ENCODE peak calls at places on chromosomes 7 and 10, in six cellular contexts. X, O, W, C, D and V are unnamed samples.
A peak's percentile ranks its signal among the peaks of the same experiment; 100 is the strongest.

GRCh38 chr7:138738551-138739335 is 37.6 kb upstream of the SVOPL start:
- DNase-seq in X (peak; percentile 92), O (peak; percentile 87), W (peak; percentile 64), C (peak; percentile 85), D (peak; percentile 87), V (peak; percentile 79)

GRCh38 chr10:15335500-15335899 is 35.6 kb downstream of the FAM171A1 start:
- DNase-seq in X (no peak), O (no peak), W (no peak), C (no peak), D (no peak), V (no peak)

GRCh38 chr10:19816420-19817250 is at the start of gene PLXDC2:
- DNase-seq in X (peak; percentile 62), O (no peak), W (peak; percentile 40), C (peak; percentile 51), D (no peak), V (no peak)

GRCh38 chr7:80505900-80506500 is 5.9 kb downstream of the GNAT3 start:
- DNase-seq in X (no peak), O (no peak), W (no peak), C (no peak), D (no peak), V (no peak)

GRCh38 chr10:59465089-59465488 is 102.7 kb upstream of the FAM13C start:
- DNase-seq in X (no peak), O (no peak), W (peak; percentile 57), C (no peak), D (no peak), V (no peak)

GRCh38 chr7:2954433-2954853 is 89.2 kb downstream of the CARD11 start:
- DNase-seq in X (no peak), O (no peak), W (no peak), C (no peak), D (peak; percentile 70), V (peak; percentile 41)

GRCh38 chr10:84375011-84375410 is 46.6 kb downstream of the CCSER2 start:
- DNase-seq in X (no peak), O (peak; percentile 41), W (peak; percentile 39), C (no peak), D (peak; percentile 79), V (no peak)

GRCh38 chr10:91006001-91006751 is 85.3 kb upstream of the ANKRD1 start:
- DNase-seq in X (no peak), O (peak; percentile 58), W (peak; percentile 66), C (no peak), D (peak; percentile 80), V (peak; percentile 78)

GRCh38 chr7:90629306-90629918 is 33.3 kb downstream of the CDK14 start:
- DNase-seq in X (no peak), O (no peak), W (peak; percentile 30), C (no peak), D (peak; percentile 32), V (no peak)

GRCh38 chr7:29370531-29371314 is 176.1 kb downstream of the CHN2 start:
- DNase-seq in X (no peak), O (peak; percentile 72), W (peak; percentile 64), C (no peak), D (no peak), V (no peak)

GRCh38 chr10:74593470-74593869 is 232.9 kb upstream of the KAT6B start:
- DNase-seq in X (no peak), O (no peak), W (peak; percentile 38), C (no peak), D (no peak), V (no peak)

GRCh38 chr7:16840094-16840493 is 35.3 kb upstream of the AGR2 start:
- DNase-seq in X (no peak), O (no peak), W (no peak), C (no peak), D (no peak), V (no peak)

GRCh38 chr10:124282326-124282725 is 136.4 kb downstream of the OAT start:
- DNase-seq in X (peak; percentile 14), O (no peak), W (no peak), C (no peak), D (no peak), V (no peak)

GRCh38 chr10:50992972-50993766 is 81.1 kb upstream of the PRKG1 start:
- DNase-seq in X (peak; percentile 59), O (no peak), W (peak; percentile 52), C (peak; percentile 38), D (no peak), V (no peak)

GRCh38 chr7:152025077-152025936 is at the start of gene GALNT11:
- DNase-seq in X (peak; percentile 94), O (peak; percentile 91), W (peak; percentile 61), C (peak; percentile 83), D (peak; percentile 89), V (peak; percentile 78)

GRCh38 chr10:125023269-125023668 is 81.3 kb downstream of the ZRANB1 start:
- DNase-seq in X (peak; percentile 75), O (peak; percentile 54), W (no peak), C (no peak), D (no peak), V (no peak)

GRCh38 chr7:111789880-111790279 is 227.6 kb upstream of the IMMP2L start:
- DNase-seq in X (no peak), O (no peak), W (peak; percentile 4), C (no peak), D (no peak), V (no peak)

GRCh38 chr10:14648042-14648765 is 126.5 kb downstream of the FAM107B start:
- DNase-seq in X (no peak), O (peak; percentile 60), W (peak; percentile 77), C (peak; percentile 41), D (peak; percentile 85), V (peak; percentile 77)

GRCh38 chr7:77456711-77457110 is 40.6 kb upstream of the GSAP start:
- DNase-seq in X (no peak), O (no peak), W (no peak), C (no peak), D (no peak), V (no peak)

GRCh38 chr10:17088118-17088806 is 41.3 kb downstream of the CUBN start:
- DNase-seq in X (no peak), O (no peak), W (peak; percentile 72), C (no peak), D (no peak), V (no peak)

GRCh38 chr10:1685671-1686450 is 51.5 kb downstream of the ADARB2 start:
- DNase-seq in X (no peak), O (no peak), W (no peak), C (no peak), D (no peak), V (no peak)

GRCh38 chr7:57305192-57305748 is 144.7 kb upstream of the ZNF716 start:
- DNase-seq in X (no peak), O (no peak), W (no peak), C (no peak), D (no peak), V (no peak)

GRCh38 chr7:156095908-156096539 is 283.8 kb upstream of the SHH start:
- DNase-seq in X (no peak), O (no peak), W (no peak), C (no peak), D (no peak), V (peak; percentile 27)

GRCh38 chr10:49107111-49107889 is 8.0 kb downstream of the VSTM4 start:
- DNase-seq in X (no peak), O (no peak), W (no peak), C (no peak), D (no peak), V (no peak)

GRCh38 chr7:39811161-39811614 is 138.9 kb upstream of the CDK13 start:
- DNase-seq in X (no peak), O (no peak), W (peak; percentile 36), C (no peak), D (no peak), V (no peak)

GRCh38 chr7:33854178-33854577 is 51.2 kb upstream of the BMPER start:
- DNase-seq in X (no peak), O (no peak), W (peak; percentile 92), C (no peak), D (no peak), V (no peak)

DNA sequence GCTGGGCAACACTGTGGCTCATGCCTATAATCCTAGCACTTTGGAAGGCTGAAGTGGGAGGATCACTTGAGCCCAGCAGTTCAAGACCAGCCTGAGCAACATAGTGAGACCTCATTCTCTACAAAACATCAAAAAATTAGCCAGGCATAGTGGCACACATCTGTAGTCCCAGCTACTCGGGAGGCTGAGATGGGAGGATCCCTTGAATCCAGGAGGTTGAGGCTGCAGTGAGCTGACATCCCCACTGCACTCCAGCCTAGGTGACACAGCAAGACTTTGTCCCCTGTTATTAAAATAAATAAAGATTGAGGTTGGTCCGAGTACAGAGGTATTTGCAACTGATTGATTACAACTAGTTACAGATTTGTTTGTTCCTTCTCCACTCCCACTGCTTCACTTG is 44.1 kb downstream of the SKIDA1 start:
- DNase-seq in X (no peak), O (no peak), W (no peak), C (no peak), D (no peak), V (no peak)
- H3K4me1 ChIP-seq in X (no peaks in the 10 kb centered on the region), O (no peaks in the 10 kb centered on the region), W (no peaks in the 10 kb centered on the region), C (no peaks in the 10 kb centered on the region), D (no peaks in the 10 kb centered on the region), V (no peaks in the 10 kb centered on the region)

GRCh38 chr7:24907311-24907886 is 72.6 kb downstream of the OSBPL3 start:
- DNase-seq in X (no peak), O (no peak), W (peak; percentile 85), C (no peak), D (peak; percentile 79), V (no peak)
- H3K4me1 ChIP-seq in X (no peaks in the 10 kb centered on the region), O (peaks cover 28% of the 10 kb centered on the region), W (peaks cover 42% of the 10 kb centered on the region), C (peaks cover under 1% of the 10 kb centered on the region), D (peaks cover 70% of the 10 kb centered on the region), V (peaks cover 53% of the 10 kb centered on the region)

GRCh38 chr10:95605163-95605562 is 44.0 kb upstream of the SORBS1 start:
- DNase-seq in X (no peak), O (no peak), W (no peak), C (no peak), D (no peak), V (no peak)
- H3K4me1 ChIP-seq in X (no peaks in the 10 kb centered on the region), O (peaks cover 25% of the 10 kb centered on the region), W (no peaks in the 10 kb centered on the region), C (peaks cover 2% of the 10 kb centered on the region), D (no peaks in the 10 kb centered on the region), V (no peaks in the 10 kb centered on the region)

GRCh38 chr10:114044251-114045070 is 795 bp downstream of the ADRB1 start:
- DNase-seq in X (no peak), O (no peak), W (no peak), C (peak; percentile 49), D (no peak), V (no peak)

GRCh38 chr10:114042895-114043531 is 653 bp upstream of the ADRB1 start:
- DNase-seq in X (peak; percentile 72), O (peak; percentile 36), W (peak; percentile 32), C (peak; percentile 61), D (no peak), V (no peak)

GRCh38 chr10:114043532-114044250 is at the start of gene ADRB1:
- DNase-seq in X (peak; percentile 87), O (peak; percentile 87), W (peak; percentile 22), C (peak; percentile 92), D (peak; percentile 16), V (peak; percentile 10)

GRCh38 chr10:114045738-114046458 is 2.2 kb downstream of the ADRB1 start:
- DNase-seq in X (no peak), O (no peak), W (no peak), C (no peak), D (no peak), V (no peak)

DNA sequence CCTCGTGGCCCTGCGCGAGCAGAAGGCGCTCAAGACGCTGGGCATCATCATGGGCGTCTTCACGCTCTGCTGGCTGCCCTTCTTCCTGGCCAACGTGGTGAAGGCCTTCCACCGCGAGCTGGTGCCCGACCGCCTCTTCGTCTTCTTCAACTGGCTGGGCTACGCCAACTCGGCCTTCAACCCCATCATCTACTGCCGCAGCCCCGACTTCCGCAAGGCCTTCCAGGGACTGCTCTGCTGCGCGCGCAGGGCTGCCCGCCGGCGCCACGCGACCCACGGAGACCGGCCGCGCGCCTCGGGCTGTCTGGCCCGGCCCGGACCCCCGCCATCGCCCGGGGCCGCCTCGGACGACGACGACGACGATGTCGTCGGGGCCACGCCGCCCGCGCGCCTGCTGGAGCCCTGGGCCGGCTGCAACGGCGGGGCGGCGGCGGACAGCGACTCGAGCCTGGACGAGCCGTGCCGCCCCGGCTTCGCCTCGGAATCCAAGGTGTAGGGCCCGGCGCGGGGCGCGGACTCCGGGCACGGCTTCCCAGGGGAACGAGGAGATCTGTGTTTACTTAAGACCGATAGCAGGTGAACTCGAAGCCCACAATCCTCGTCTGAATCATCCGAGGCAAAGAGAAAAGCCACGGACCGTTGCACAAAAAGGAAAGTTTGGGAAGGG is 1.5 kb downstream of the ADRB1 start:
- DNase-seq in X (peak; percentile 85), O (peak; percentile 51), W (no peak), C (peak; percentile 52), D (peak; percentile 37), V (no peak)
- H3K4me1 ChIP-seq in X (peaks cover 15% of the 10 kb centered on the region), O (peaks cover 52% of the 10 kb centered on the region), W (peaks cover 6% of the 10 kb centered on the region), C (no peaks in the 10 kb centered on the region), D (peaks cover 19% of the 10 kb centered on the region), V (peaks cover 15% of the 10 kb centered on the region)